ENCODE peak calls at places on chromosome 13, in six cellular contexts. T is heart left ventricle, G is tibial artery, Z is epithelial cell of prostate, C is left lung, V is PC-9. L is an unnamed sample.

GRCh38 chr13:97459215-97459772 is 25.3 kb downstream of the RAP2A start:
- DNase-seq in T (no peak), G (no peak), Z (no peak), C (no peak), V (peak), L (no peak)

GRCh38 chr13:25963681-25964080 is 88.1 kb downstream of the SHISA2 start:
- DNase-seq in T (no peak), G (no peak), Z (no peak), C (no peak), V (no peak), L (no peak)

GRCh38 chr13:105343134-105343806 is 1192.2 kb downstream of the EFNB2 start:
- DNase-seq in T (no peak), G (no peak), Z (no peak), C (no peak), V (no peak), L (no peak)

GRCh38 chr13:114105351-114106225 is 26.8 kb downstream of the RASA3 start:
- DNase-seq in T (peak), G (peak), Z (no peak), C (peak), V (no peak), L (peak)

GRCh38 chr13:22047082-22047784 is 376.4 kb downstream of the FGF9 start:
- DNase-seq in T (no peak), G (no peak), Z (no peak), C (no peak), V (no peak), L (no peak)

GRCh38 chr13:113001251-113002140 is 32.5 kb downstream of the MCF2L start:
- DNase-seq in T (no peak), G (no peak), Z (no peak), C (peak), V (peak), L (peak)

GRCh38 chr13:106114981-106115554 is 420.4 kb downstream of the EFNB2 start:
- DNase-seq in T (no peak), G (no peak), Z (no peak), C (no peak), V (no peak), L (no peak)

GRCh38 chr13:66995366-66995663 is 234.8 kb downstream of the PCDH9 start:
- DNase-seq in T (no peak), G (no peak), Z (no peak), C (no peak), V (no peak), L (no peak)

GRCh38 chr13:67175836-67176235 is 54.3 kb downstream of the PCDH9 start:
- DNase-seq in T (no peak), G (no peak), Z (no peak), C (no peak), V (no peak), L (no peak)

GRCh38 chr13:72462726-72463125 is 264.7 kb downstream of the MZT1 start:
- DNase-seq in T (no peak), G (no peak), Z (no peak), C (no peak), V (no peak), L (no peak)

GRCh38 chr13:106401081-106401480 is 134.4 kb downstream of the EFNB2 start:
- DNase-seq in T (no peak), G (no peak), Z (no peak), C (no peak), V (no peak), L (no peak)

GRCh38 chr13:106499905-106500304 is 35.6 kb downstream of the EFNB2 start:
- DNase-seq in T (no peak), G (no peak), Z (no peak), C (no peak), V (no peak), L (no peak)

GRCh38 chr13:47929156-47929555 is 71.9 kb downstream of the SUCLA2 start:
- DNase-seq in T (no peak), G (no peak), Z (no peak), C (no peak), V (no peak), L (no peak)

GRCh38 chr13:29908411-29908810 is 58.0 kb upstream of the UBL3 start:
- DNase-seq in T (no peak), G (peak), Z (no peak), C (no peak), V (no peak), L (no peak)

GRCh38 chr13:113671066-113672001 is 4.3 kb downstream of the GRK1 start:
- DNase-seq in T (no peak), G (peak), Z (no peak), C (peak), V (no peak), L (peak)

GRCh38 chr13:74036373-74036772 is 97.8 kb downstream of the KLF12 start:
- DNase-seq in T (no peak), G (no peak), Z (peak), C (no peak), V (peak), L (peak)

GRCh38 chr13:93260591-93260990 is 34.0 kb downstream of the GPC6 start:
- DNase-seq in T (no peak), G (no peak), Z (no peak), C (no peak), V (no peak), L (no peak)

GRCh38 chr13:74061939-74062595 is 72.1 kb downstream of the KLF12 start:
- DNase-seq in T (no peak), G (no peak), Z (no peak), C (no peak), V (no peak), L (no peak)

GRCh38 chr13:63107163-63107935 is 1691.7 kb upstream of the PCDH20 start:
- DNase-seq in T (no peak), G (no peak), Z (no peak), C (no peak), V (no peak), L (no peak)

GRCh38 chr13:39585219-39585618 is 17.8 kb downstream of the LHFPL6 start:
- DNase-seq in T (no peak), G (no peak), Z (no peak), C (no peak), V (no peak), L (no peak)

GRCh38 chr13:112231451-112232083 is 144.6 kb upstream of the SPACA7 start:
- DNase-seq in T (no peak), G (no peak), Z (no peak), C (no peak), V (no peak), L (no peak)

GRCh38 chr13:97142452-97142851 is 79.7 kb upstream of the MBNL2 start:
- DNase-seq in T (peak), G (no peak), Z (no peak), C (no peak), V (peak), L (peak)

DNA sequence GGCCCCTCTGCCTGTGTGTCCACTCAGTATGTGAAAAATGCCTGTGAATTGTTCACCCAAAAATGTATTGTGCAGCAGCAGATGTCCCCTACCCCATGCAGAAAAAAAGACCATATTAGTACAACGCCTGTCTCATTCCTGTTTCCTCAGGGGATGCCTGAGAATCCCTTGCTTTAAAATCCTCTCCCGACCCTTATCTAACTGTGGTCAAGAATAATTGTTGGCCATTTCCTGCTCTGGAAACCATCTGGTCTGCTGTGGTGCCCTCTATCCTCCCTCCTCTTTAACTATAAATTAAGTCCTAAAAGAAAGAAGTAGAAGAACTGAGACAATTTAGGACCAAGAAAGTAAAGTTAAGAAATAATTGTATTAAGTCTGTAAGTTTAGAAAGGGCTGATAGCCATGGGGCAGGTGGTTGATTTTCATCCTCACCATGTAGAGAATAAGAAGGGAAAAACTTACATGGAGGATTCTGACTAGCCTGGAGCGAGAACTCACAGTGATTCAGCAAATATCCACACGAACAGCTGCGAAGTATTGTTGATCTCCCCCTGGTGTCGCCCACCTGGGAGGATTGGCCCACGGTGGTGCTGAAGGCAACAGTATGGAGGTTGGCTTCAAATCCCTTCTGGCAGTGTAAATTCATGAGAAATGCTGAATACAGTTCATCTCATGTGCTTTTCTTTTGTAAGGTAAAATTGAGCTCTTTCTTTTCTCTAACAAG is 85.6 kb downstream of the COL4A2 start:
- DNase-seq in T (no peak), G (no peak), Z (no peak), C (no peak), V (peak), L (no peak)
- H3K27ac ChIP-seq in T (peak), G (peak), Z (no peak), C (no peak), V (no peak), L (no peak)

GRCh38 chr13:50319603-50320296 is 304.5 kb downstream of the KCNRG start:
- DNase-seq in T (no peak), G (no peak), Z (no peak), C (no peak), V (peak), L (no peak)
- H3K27ac ChIP-seq in T (no peak), G (no peak), Z (peak), C (peak), V (peak), L (no peak)

DNA sequence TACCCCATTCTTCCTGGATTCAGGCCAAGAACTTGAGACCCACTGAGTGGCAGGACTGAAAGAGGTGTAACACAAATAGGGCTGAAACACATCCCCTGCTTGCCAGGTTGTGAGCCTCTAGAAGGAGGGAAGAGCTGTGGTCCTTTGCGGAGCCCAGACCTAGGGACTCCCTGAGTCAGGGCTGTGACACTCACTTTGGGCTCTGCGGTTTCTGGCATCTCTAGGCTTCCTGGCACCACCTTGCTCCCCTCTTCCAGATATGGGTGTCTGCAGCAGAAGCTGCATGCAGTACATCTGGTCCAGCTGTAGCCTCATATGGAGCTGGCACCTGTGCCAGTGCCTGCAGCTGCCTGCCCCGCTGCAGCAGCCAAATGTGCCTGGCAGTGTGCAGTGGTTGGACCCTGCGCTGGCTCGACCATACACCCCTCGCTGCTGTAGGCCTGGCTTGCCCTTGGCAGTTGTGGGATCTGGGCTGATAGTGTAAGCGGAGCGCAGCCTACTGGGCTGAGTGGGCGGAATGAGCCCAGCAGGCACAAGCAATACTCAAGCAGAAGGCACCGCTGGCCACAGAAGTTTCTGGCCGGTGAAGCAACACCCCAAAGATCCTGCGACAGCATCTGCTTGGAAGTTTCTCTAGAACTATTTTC is 290.4 kb downstream of the SLITRK6 start:
- DNase-seq in T (peak), G (peak), Z (no peak), C (no peak), V (no peak), L (peak)
- H3K27ac ChIP-seq in T (no peak), G (no peak), Z (peak), C (no peak), V (no peak), L (no peak)

DNA sequence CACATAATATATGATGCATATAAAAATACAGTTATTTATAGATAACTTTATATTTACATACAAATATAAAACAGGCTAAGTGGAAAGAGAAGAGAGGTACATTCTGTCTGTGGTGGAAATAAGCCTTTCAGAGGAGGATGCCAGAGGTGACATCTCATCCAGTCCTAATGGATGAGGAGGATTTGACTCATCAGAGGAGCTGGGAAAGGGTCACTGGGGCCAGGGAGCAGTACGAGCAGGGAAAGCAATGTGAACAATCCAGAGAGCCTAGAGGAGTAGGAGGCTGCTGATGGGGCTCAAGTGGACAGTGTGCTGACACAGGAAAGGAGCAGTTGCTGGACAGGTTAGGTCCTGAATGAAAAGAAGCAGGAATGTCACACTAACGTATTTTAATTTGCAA is 18.6 kb downstream of the NALCN start:
- DNase-seq in T (no peak), G (no peak), Z (no peak), C (no peak), V (no peak), L (no peak)
- H3K27ac ChIP-seq in T (no peak), G (no peak), Z (peak), C (no peak), V (peak), L (no peak)

GRCh38 chr13:95128045-95128643 is 173.1 kb downstream of the ABCC4 start:
- DNase-seq in T (no peak), G (no peak), Z (no peak), C (no peak), V (peak), L (no peak)
- H3K27ac ChIP-seq in T (no peak), G (no peak), Z (peak), C (peak), V (no peak), L (peak)

GRCh38 chr13:42986176-42986574 is 5.9 kb downstream of the EPSTI1 start:
- DNase-seq in T (no peak), G (no peak), Z (no peak), C (no peak), V (no peak), L (no peak)
- H3K27ac ChIP-seq in T (no peak), G (no peak), Z (peak), C (peak), V (peak), L (no peak)

DNA sequence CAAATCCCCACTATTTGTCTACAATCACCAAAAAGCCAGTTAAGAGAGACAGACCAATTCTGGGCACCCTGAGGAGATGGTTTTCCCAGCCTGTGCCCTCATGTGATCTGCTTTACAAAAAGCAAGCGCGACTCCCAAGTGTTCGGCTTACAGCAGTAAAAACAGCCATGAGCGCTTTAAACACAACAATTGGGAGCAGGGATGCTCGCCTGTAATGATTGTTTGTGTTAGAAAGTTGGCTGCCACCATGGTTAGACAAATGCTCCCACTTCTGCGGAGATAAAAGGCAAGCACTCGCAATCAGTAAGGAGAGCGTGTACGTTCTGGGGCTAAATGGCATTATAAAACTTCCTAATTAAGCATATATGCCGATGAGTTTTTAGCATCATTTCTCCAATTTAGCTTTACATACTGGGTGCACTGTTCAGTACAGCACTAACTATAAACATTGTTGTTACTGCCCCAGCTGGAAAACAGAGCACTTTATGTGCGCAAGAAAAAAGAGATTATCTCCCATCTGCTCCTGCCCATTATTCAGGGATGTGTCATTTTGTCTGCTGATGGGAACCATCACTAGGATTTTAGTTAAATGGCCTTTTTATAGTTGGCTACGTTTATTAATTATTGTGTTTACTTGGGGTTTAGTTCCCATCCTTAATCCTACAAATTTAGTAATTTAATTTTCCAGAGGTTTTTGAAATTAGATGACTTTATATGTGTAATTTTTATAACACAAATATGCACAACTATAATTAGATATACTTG is 309.3 kb upstream of the MAB21L1 start:
- DNase-seq in T (no peak), G (no peak), Z (no peak), C (no peak), V (no peak), L (no peak)
- H3K27ac ChIP-seq in T (no peak), G (no peak), Z (no peak), C (no peak), V (no peak), L (peak)

DNA sequence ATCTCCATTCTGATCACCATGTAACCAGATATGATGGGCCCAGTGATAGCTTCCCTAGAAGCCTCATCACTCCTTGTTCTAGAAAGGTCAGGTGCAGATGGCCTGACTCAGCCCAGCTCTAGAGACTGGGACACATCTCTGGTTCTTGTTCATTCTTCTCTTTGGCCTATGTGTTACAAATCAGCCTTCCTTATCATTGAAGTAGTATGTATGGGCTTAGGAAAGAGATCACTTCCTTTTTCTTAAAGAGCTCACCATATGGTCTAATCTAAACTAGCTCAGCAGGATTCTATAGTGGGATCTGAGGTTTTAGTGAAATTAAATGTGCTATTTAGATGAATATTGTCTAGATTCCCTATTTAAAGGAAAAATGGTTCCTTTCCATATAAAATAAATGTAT is 19.4 kb upstream of the ARL11 start:
- DNase-seq in T (no peak), G (no peak), Z (no peak), C (no peak), V (no peak), L (no peak)
- H3K27ac ChIP-seq in T (no peak), G (no peak), Z (no peak), C (no peak), V (no peak), L (no peak)